ENCODE peak calls at places on chromosomes 16 and 17, in five cellular contexts. K, M, A, Z and X are unnamed samples.

GRCh38 chr17:58232707-58233156 is 5.7 kb upstream of the LPO start:
- DNase-seq in M (peak), A (no peak), K (no peak), Z (peak), X (no peak)

GRCh38 chr16:546909-547770 is 13.1 kb upstream of the PRR35 start:
- DNase-seq in A (peak), K (no peak), Z (peak), M (peak), X (no peak)

GRCh38 chr16:50372611-50373344 is 4.0 kb upstream of the BRD7 start:
- DNase-seq in M (no peak), K (no peak), Z (no peak), A (no peak), X (no peak)

GRCh38 chr16:23991044-23991443 is 155.3 kb downstream of the PRKCB start:
- DNase-seq in K (no peak), A (no peak), Z (no peak), M (no peak), X (no peak)

GRCh38 chr17:27520571-27521185 is 64.4 kb downstream of the KSR1 start:
- DNase-seq in A (no peak), K (no peak), M (no peak), Z (no peak), X (no peak)

GRCh38 chr17:9645858-9646555 is 690 bp downstream of the USP43 start:
- DNase-seq in Z (peak), K (peak), M (peak), A (no peak), X (peak)

GRCh38 chr16:53080345-53081031 is 25.7 kb downstream of the CHD9 start:
- DNase-seq in K (no peak), M (no peak), Z (no peak), A (no peak), X (no peak)

GRCh38 chr17:75878174-75878998 is at the start of gene TRIM47:
- DNase-seq in M (no peak), K (peak), Z (peak), A (no peak), X (no peak)

GRCh38 chr17:50027639-50028206 is 28.2 kb upstream of the ITGA3 start:
- DNase-seq in A (no peak), K (peak), Z (peak), M (no peak), X (no peak)

GRCh38 chr16:10088380-10088793 is 93.8 kb downstream of the GRIN2A start:
- DNase-seq in M (no peak), Z (no peak), K (no peak), A (no peak), X (no peak)

GRCh38 chr16:89210904-89211515 is 6.5 kb upstream of the ZNF778 start:
- DNase-seq in A (no peak), Z (no peak), M (no peak), K (no peak), X (no peak)

GRCh38 chr16:74603848-74604247 is 3.1 kb downstream of the GLG1 start:
- DNase-seq in Z (no peak), A (no peak), K (no peak), M (no peak), X (no peak)

GRCh38 chr17:82356845-82357355 is 2.1 kb upstream of the TEX19 start:
- DNase-seq in M (no peak), K (no peak), Z (no peak), A (no peak), X (no peak)

GRCh38 chr17:58665946-58666857 is 25.6 kb downstream of the TEX14 start:
- DNase-seq in A (no peak), K (no peak), Z (no peak), M (no peak), X (no peak)

GRCh38 chr16:77307764-77308561 is 108.8 kb downstream of the SYCE1L start:
- DNase-seq in A (no peak), Z (no peak), K (no peak), M (peak), X (no peak)

GRCh38 chr17:9115446-9116265 is 94.3 kb downstream of the NTN1 start:
- DNase-seq in K (peak), Z (no peak), M (peak), A (peak), X (no peak)

GRCh38 chr17:77959216-77959925 is 868 bp downstream of the TNRC6C start:
- DNase-seq in A (peak), Z (peak), K (peak), M (peak), X (no peak)

GRCh38 chr16:49453983-49454382 is 80.4 kb downstream of the C16orf78 start:
- DNase-seq in K (no peak), Z (no peak), M (no peak), A (no peak), X (no peak)

GRCh38 chr17:7704601-7705268 is at the start of gene EFNB3:
- DNase-seq in Z (peak), M (no peak), A (no peak), K (no peak), X (peak)

GRCh38 chr16:20399185-20399584 is 5.4 kb downstream of the PDILT start:
- DNase-seq in Z (no peak), K (no peak), A (no peak), M (no peak), X (no peak)

GRCh38 chr16:84058664-84059063 is 16.1 kb upstream of the SLC38A8 start:
- DNase-seq in K (no peak), A (no peak), M (no peak), Z (no peak), X (no peak)

GRCh38 chr16:49918257-49918656 is 62.3 kb upstream of the ZNF423 start:
- DNase-seq in Z (no peak), A (no peak), K (no peak), M (no peak), X (no peak)

GRCh38 chr16:72939247-72939646 is 108.7 kb downstream of the ZFHX3 start:
- DNase-seq in Z (no peak), A (no peak), K (no peak), M (no peak), X (no peak)
- TF ChIP-seq CTCF in Z (no peak), A (no peak), K (no peak), M (no peak), X (no peak)

GRCh38 chr17:79680381-79680780 is 50.4 kb upstream of the ENPP7 start:
- DNase-seq in K (no peak), M (no peak), A (no peak), Z (no peak), X (no peak)
- TF ChIP-seq CTCF in K (no peak), M (no peak), A (no peak), Z (no peak), X (no peak)

GRCh38 chr16:65510850-65511249 is 389.0 kb upstream of the CDH11 start:
- DNase-seq in A (no peak), M (no peak), Z (no peak), K (no peak), X (no peak)

GRCh38 chr16:65510241-65510640 is 388.4 kb upstream of the CDH11 start:
- DNase-seq in A (no peak), K (no peak), M (no peak), Z (no peak), X (no peak)

DNA sequence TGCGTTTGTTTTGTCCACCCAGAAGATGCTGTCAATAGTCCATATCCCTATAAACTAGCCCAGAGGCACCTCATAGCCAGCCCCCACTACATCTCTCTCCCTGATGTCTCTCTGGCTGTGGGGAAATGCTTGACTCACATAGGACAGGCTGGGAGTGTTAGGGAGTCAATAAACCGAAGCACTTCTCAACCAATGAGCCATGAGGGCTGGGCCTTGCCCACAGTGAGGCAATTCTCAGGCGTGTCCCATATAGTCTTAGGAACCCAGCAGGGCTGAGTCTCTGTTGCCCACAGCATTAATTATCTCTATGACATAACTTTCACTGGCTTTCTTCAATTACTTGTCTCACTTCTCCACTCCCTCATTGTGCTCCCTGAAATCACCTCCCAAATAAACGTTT is 387.3 kb upstream of the CDH11 start:
- DNase-seq in M (no peak), Z (no peak), K (no peak), A (no peak), X (no peak)
- TF ChIP-seq CTCF in M (no peak), Z (no peak), K (no peak), A (no peak), X (no peak)

DNA sequence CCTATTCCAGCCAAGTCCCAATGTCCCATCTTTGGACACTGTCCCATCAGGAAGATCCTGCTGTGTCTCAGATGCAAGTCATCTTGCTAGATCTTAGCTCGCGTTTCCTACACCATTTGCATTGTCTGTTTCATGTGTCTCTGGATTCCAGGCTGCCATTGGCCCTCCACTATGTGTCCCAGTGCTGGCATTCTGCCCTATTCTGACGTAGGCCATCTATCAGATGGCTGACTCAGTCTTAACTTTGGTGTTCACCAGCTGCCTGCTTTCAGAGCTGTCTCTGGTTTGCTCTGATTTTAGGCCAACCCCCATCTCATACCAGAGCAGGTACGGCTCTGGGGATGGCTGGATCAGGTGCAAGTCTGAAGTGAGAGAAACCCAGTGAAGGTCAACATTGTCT is 300.9 kb upstream of the ASIC2 start:
- DNase-seq in Z (no peak), A (no peak), M (no peak), K (no peak), X (no peak)
- TF ChIP-seq CTCF in Z (no peak), A (no peak), M (no peak), K (no peak), X (no peak)

GRCh38 chr16:58110590-58111330 is 18.4 kb downstream of the CFAP20 start:
- DNase-seq in M (no peak), K (no peak), Z (no peak), A (no peak), X (no peak)

GRCh38 chr16:58109881-58110280 is 19.3 kb downstream of the CFAP20 start:
- DNase-seq in M (no peak), K (no peak), Z (no peak), A (no peak), X (no peak)

GRCh38 chr16:58109330-58109729 is 19.9 kb downstream of the CFAP20 start:
- DNase-seq in M (no peak), A (no peak), K (no peak), Z (no peak), X (no peak)

GRCh38 chr16:58105619-58106018 is 23.6 kb downstream of the CFAP20 start:
- DNase-seq in Z (no peak), A (no peak), M (no peak), K (no peak), X (no peak)

DNA sequence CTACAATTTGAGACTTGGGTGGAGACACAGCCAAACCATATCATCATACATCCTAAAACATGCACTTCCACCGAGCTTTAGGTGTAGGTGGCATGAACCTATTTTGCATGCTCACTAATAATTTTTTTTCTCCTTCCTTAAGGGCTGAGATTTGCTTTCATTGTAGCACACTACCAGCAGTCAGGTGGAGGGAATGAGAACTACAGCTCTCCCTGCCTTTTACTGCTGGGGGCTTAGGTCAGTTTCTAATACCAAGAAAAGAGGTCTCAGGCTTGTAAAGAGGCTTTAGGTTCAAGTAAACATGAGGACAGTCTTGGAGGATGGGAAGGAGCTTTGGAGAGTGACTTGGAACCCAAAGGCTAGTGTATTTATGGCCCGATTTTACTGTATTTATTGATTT is 22.0 kb downstream of the CFAP20 start:
- DNase-seq in K (no peak), M (no peak), A (no peak), Z (no peak), X (no peak)
- TF ChIP-seq CTCF in K (no peak), M (no peak), A (no peak), Z (no peak), X (peak)

GRCh38 chr17:17402558-17402957 is 74.2 kb upstream of the MED9 start:
- DNase-seq in K (no peak), A (no peak), M (no peak), Z (no peak), X (no peak)

GRCh38 chr17:17400070-17400469 is 76.7 kb upstream of the MED9 start:
- DNase-seq in K (no peak), A (no peak), Z (no peak), M (no peak), X (no peak)

GRCh38 chr17:17400566-17401184 is 76.1 kb upstream of the MED9 start:
- DNase-seq in Z (no peak), K (no peak), A (no peak), M (no peak), X (no peak)

GRCh38 chr17:17398928-17399926 is 77.6 kb upstream of the MED9 start:
- DNase-seq in M (no peak), Z (no peak), A (no peak), K (no peak), X (no peak)

DNA sequence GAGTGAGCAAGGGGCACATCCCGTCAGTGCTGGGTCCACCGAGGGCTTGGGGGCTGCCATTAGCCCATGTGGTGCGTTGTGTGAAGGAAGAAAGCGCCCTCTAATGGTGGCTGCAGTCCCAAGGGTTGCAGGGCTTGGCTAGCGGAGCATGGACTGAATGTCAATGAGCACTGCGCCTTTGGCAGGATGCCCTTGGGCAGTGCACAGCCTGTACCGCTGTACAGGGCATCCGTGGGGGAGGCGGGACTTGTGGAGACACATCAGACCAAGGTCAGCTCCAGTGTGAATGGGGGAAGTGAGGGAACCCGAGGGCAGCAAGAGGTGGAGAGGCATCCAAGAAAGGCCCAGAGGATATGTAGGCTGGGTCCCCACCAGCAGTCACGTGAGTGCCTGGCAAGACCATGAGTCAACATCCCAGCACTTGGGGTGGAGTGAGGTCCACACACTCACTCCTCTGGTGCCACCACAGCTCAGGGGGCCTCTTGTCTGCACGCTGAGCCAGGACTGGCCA is 75.5 kb upstream of the MED9 start:
- DNase-seq in M (no peak), A (no peak), Z (no peak), K (peak), X (no peak)
- TF ChIP-seq CTCF in M (peak), A (no peak), Z (peak), K (no peak), X (no peak)